ENCODE peak calls at places on chromosome 9, in five cellular contexts. E is body of pancreas, T is mammary epithelial cell, Y is RWPE1, R is PC-3. X is an unnamed sample.

GRCh38 chr9:6354072-6354686 is 26.0 kb downstream of the TPD52L3 start:
- DNase-seq in E (no peak), Y (peak; percentile 49), R (peak; percentile 54), T (peak; percentile 52), X (no peak)

GRCh38 chr9:29850664-29851063 is 2277.4 kb upstream of the C9orf72 start:
- DNase-seq in E (no peak), R (no peak), Y (no peak), T (no peak), X (no peak)

GRCh38 chr9:14746655-14747054 is 24.1 kb upstream of the CER1 start:
- DNase-seq in Y (no peak), E (no peak), R (no peak), T (no peak), X (no peak)

GRCh38 chr9:131661954-131662621 is 77.8 kb downstream of the RAPGEF1 start:
- DNase-seq in E (no peak), Y (no peak), R (no peak), T (no peak), X (peak; percentile 41)

GRCh38 chr9:133715866-133716563 is 22.1 kb downstream of the SARDH start:
- DNase-seq in T (no peak), Y (no peak), R (no peak), E (no peak), X (peak; percentile 38)

GRCh38 chr9:111483419-111483861 is 743 bp downstream of the ECPAS start:
- DNase-seq in R (peak; percentile 31), T (peak; percentile 30), E (no peak), Y (peak; percentile 78), X (peak; percentile 13)

GRCh38 chr9:134783699-134784039 is 96.9 kb upstream of the FCN2 start:
- DNase-seq in R (no peak), E (no peak), T (no peak), Y (no peak), X (no peak)

GRCh38 chr9:115291841-115292240 is 173.9 kb upstream of the TNC start:
- DNase-seq in E (no peak), Y (peak; percentile 31), T (peak; percentile 61), R (peak; percentile 6), X (no peak)

GRCh38 chr9:93035821-93036351 is 22.6 kb upstream of the SUSD3 start:
- DNase-seq in E (no peak), R (no peak), T (no peak), Y (no peak), X (no peak)

GRCh38 chr9:121768416-121769015 is 117.1 kb downstream of the DAB2IP start:
- DNase-seq in Y (no peak), E (no peak), T (no peak), R (no peak), X (no peak)

GRCh38 chr9:68500457-68501158 is 40.1 kb downstream of the TMEM252 start:
- DNase-seq in T (no peak), E (no peak), Y (peak; percentile 38), R (peak; percentile 90), X (no peak)

GRCh38 chr9:14797442-14797841 is 74.9 kb upstream of the CER1 start:
- DNase-seq in E (no peak), Y (peak; percentile 14), T (peak; percentile 3), R (peak; percentile 47), X (no peak)

GRCh38 chr9:74078647-74079046 is 418.5 kb upstream of the RORB start:
- DNase-seq in Y (peak; percentile 6), R (no peak), E (no peak), T (peak; percentile 56), X (no peak)

GRCh38 chr9:112556497-112557085 is 70.0 kb downstream of the KIAA1958 start:
- DNase-seq in E (no peak), Y (peak; percentile 70), T (peak; percentile 66), R (peak; percentile 74), X (no peak)

GRCh38 chr9:110432253-110432652 is 94.6 kb upstream of the TXNDC8 start:
- DNase-seq in E (no peak), T (no peak), Y (no peak), R (no peak), X (no peak)

GRCh38 chr9:10443805-10444204 is 169.0 kb downstream of the PTPRD start:
- DNase-seq in T (no peak), Y (no peak), R (peak; percentile 19), E (no peak), X (no peak)

GRCh38 chr9:137314561-137315560 is 12.8 kb upstream of the NRARP start:
- DNase-seq in T (no peak), Y (peak; percentile 2), E (peak; percentile 19), R (no peak), X (no peak)

DNA sequence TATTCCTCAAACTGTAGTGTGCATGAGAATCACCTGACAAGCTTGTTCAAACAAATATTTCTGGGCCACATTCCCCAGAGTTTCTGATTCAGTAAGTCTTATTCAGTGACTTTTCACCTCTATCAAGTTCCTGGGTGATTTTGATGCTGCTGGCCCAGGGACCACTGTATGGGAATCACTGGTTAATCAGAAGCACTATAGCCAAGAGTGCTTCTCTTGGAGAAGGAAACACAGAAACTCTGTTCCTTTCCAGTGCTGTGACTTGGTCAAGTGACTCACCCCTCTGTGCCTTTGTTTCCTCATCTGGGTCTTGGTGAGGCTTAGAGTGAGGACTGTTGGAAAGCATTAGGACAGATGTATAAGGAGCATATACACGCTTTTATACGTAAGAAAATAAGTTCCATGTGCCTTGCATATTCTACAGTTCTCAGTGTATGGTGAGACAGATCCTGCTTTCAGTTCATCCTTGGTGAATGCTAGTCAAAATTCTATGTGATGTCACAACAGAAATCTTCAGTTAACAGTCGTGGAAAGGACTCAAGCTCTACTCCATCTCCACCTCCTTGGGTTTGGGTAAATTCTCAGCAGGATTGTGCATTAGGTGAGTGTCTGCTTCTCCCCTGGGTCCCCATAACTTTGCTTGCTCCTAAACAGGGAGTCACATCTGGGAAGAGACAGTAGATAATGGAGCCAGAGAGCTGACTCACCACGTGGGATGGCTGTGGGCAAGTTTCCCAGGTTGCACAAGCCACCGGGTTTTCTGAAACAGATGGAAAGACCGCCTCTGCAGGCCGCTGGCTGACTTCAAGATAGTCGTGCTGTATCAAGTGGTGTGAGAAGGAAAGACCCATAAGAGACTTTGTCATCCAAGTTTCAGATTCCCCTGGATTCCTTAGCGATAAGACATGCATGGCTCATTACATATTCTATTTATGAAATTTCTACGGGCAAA is 117.0 kb downstream of the NXNL2 start:
- DNase-seq in Y (peak; percentile 94), T (peak; percentile 98), R (peak; percentile 69), E (peak; percentile 39), X (no peak)
- H3K27ac ChIP-seq in Y (peak overlapping the region; percentile 68), T (peak overlapping the region; percentile 62), R (no peak overlapping the region), E (no peak overlapping the region), X (no peak overlapping the region)

GRCh38 chr9:135990468-135991429 is 29.6 kb upstream of the UBAC1 start:
- DNase-seq in T (peak; percentile 27), Y (peak; percentile 62), E (no peak), R (peak; percentile 21), X (peak; percentile 61)
- H3K27ac ChIP-seq in T (no peak overlapping the region), Y (peak overlapping the region; percentile 26), E (no peak overlapping the region), R (no peak overlapping the region), X (no peak overlapping the region)

GRCh38 chr9:13450723-13451122 is 171.2 kb upstream of the MPDZ start:
- DNase-seq in T (peak; percentile 20), E (no peak), Y (no peak), R (no peak), X (no peak)
- H3K27ac ChIP-seq in T (no peak overlapping the region), E (no peak overlapping the region), Y (no peak overlapping the region), R (no peak overlapping the region), X (no peak overlapping the region)

DNA sequence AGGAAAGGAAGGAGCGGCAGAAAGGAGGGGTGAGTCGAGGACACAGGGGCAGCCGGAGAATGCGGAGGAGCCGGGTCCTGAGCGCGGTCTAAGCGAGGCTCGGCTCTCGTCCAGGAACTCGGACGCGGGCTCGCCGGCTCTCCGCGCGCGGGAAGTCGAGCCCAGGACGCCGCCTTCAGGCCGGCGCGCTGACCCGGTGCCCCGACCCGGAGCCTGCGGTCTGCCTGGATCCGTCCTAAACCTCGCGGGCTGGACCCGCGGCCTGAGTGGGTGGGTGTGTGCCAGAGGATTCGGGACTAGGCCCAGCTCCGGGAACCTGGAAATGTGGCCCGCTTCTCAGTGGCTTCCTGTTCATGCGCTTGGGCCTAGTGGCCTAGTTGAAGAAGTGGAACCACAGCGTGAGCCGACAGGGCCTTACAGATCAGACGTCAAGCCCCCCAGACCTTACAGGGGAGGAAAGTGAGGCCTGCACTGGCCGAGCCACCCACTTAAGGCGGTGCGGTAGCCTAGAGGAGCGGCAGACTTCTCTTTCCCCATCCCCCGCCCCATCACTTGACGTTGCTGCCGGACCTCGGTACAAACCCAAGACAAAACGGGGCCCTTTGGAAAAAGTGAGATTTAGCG is 1.2 kb downstream of the CDKN2B-AS1 start:
- DNase-seq in T (no peak), R (peak; percentile 24), E (peak; percentile 38), Y (no peak), X (no peak)
- H3K27ac ChIP-seq in T (peak overlapping the region; percentile 96), R (peak overlapping the region; percentile 78), E (no peak overlapping the region), Y (peak overlapping the region; percentile 100), X (peak overlapping the region; percentile 75)

DNA sequence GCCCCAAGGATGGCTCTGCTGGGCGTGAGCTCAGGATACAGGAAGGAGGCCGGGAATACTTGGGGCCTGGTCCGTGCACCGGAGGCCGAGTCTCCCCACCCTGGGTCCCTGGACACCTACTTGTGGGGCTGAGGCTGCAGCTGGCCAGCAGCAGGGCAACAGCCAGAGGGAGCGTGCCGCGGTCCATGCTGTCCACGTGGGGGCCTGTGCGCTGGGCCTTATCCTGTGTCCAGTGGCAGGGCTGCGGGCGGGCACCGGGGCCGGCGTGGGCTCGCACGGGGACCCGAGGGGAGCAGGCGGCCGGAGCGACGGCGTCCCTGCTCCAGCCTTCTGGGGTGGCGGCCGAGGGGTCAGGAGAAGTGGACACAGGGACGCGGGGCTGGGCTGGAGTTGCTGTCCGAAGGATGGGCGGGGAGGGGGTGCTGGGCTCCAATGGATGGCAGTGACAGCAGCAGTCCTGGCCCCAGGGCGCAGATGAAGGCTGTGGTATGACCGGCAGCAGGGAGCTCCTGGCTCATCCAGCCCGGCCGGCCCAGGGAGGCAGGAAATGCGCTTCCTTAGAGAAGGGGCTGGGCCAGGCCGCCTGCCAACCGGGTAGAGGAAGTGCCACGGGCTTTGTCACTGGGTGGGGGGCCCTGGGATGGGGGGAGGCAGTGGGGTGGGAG is at the start of gene ENG:
- DNase-seq in R (no peak), Y (peak; percentile 64), T (peak; percentile 38), E (peak; percentile 47), X (no peak)
- H3K27ac ChIP-seq in R (no peak within 1 kb of the TSS), Y (peak within 1 kb of the TSS; percentile 71), T (peak within 1 kb of the TSS; percentile 51), E (peak within 1 kb of the TSS; percentile 53), X (peak within 1 kb of the TSS; percentile 45)

GRCh38 chr9:97900103-97900737 is 22.1 kb downstream of the TRMO start:
- DNase-seq in R (peak; percentile 9), E (no peak), T (no peak), Y (no peak), X (no peak)
- H3K27ac ChIP-seq in R (no peak overlapping the region), E (no peak overlapping the region), T (no peak overlapping the region), Y (peak overlapping the region; percentile 26), X (no peak overlapping the region)

GRCh38 chr9:124196814-124197176 is 61.0 kb upstream of the NEK6 start:
- DNase-seq in R (no peak), E (no peak), Y (no peak), T (no peak), X (no peak)
- H3K27ac ChIP-seq in R (no peak overlapping the region), E (no peak overlapping the region), Y (no peak overlapping the region), T (no peak overlapping the region), X (no peak overlapping the region)

X was measured in CD8-positive, alpha-beta T cell.